ENCODE peak calls at places on chromosomes 2 and 18, in ten cellular contexts. W is CD8-positive, alpha-beta memory T cell; S is AG08396; J is naive B cell; T is D341Med; L is neural progenitor cell; Z is HuH-7; U is H9; I is foreskin fibroblast; A is germinal center. P is an unnamed sample.

GRCh38 chr2:63692002-63692606 is 103.3 kb downstream of the MDH1 start:
- DNase-seq in W (peak), S (peak), J (peak), T (peak), L (peak), Z (peak), U (no peak), I (peak), A (peak), P (peak)

GRCh38 chr2:219512524-219513216 is 1.6 kb upstream of the ASIC4 start:
- DNase-seq in W (no peak), S (no peak), J (no peak), T (no peak), L (peak), Z (no peak), U (no peak), I (no peak), A (no peak), P (no peak)

GRCh38 chr2:121272596-121272995 is 12.4 kb downstream of the TFCP2L1 start:
- DNase-seq in W (no peak), S (no peak), J (no peak), T (no peak), L (no peak), Z (no peak), U (no peak), I (no peak), A (no peak), P (no peak)

GRCh38 chr18:4831127-4831526 is 365.9 kb downstream of the AKAIN1 start:
- DNase-seq in W (no peak), S (no peak), J (no peak), T (no peak), L (no peak), Z (no peak), U (no peak), I (no peak), A (no peak), P (no peak)

GRCh38 chr2:142834003-142834402 is 43.5 kb upstream of the KYNU start:
- DNase-seq in W (no peak), S (no peak), J (no peak), T (no peak), L (no peak), Z (no peak), U (no peak), I (peak), A (no peak), P (no peak)

GRCh38 chr18:26771524-26771923 is 94.0 kb downstream of the AQP4 start:
- DNase-seq in W (no peak), S (no peak), J (no peak), T (peak), L (peak), Z (peak), U (peak), I (no peak), A (no peak), P (peak)

GRCh38 chr2:119637371-119637770 is 41.6 kb upstream of the TMEM177 start:
- DNase-seq in W (no peak), S (no peak), J (no peak), T (no peak), L (no peak), Z (no peak), U (no peak), I (no peak), A (no peak), P (no peak)

GRCh38 chr18:71398530-71398929 is 1109.7 kb downstream of the SOCS6 start:
- DNase-seq in W (no peak), S (no peak), J (no peak), T (no peak), L (peak), Z (no peak), U (peak), I (no peak), A (no peak), P (peak)

GRCh38 chr2:144402282-144402681 is 117.6 kb downstream of the ZEB2 start:
- DNase-seq in W (no peak), S (peak), J (no peak), T (no peak), L (no peak), Z (no peak), U (no peak), I (no peak), A (no peak), P (no peak)

GRCh38 chr2:46537624-46538023 is 58.3 kb downstream of the TMEM247 start:
- DNase-seq in W (no peak), S (no peak), J (no peak), T (no peak), L (no peak), Z (no peak), U (no peak), I (no peak), A (no peak), P (peak)

GRCh38 chr2:95313296-95314265 is 16.4 kb downstream of the KCNIP3 start:
- DNase-seq in W (no peak), S (no peak), J (no peak), T (no peak), L (no peak), Z (no peak), U (no peak), I (no peak), A (no peak), P (no peak)

GRCh38 chr2:25324905-25325592 is 16.7 kb downstream of the DNMT3A start:
- DNase-seq in W (no peak), S (peak), J (no peak), T (no peak), L (no peak), Z (no peak), U (no peak), I (peak), A (no peak), P (no peak)

GRCh38 chr2:55618649-55619055 is 1.2 kb upstream of the PPP4R3B start:
- DNase-seq in W (peak), S (peak), J (peak), T (peak), L (peak), Z (peak), U (peak), I (peak), A (peak), P (peak)

GRCh38 chr2:36544638-36545338 is 53.2 kb downstream of the FEZ2 start:
- DNase-seq in W (no peak), S (no peak), J (no peak), T (no peak), L (no peak), Z (no peak), U (no peak), I (no peak), A (no peak), P (no peak)

GRCh38 chr2:75021672-75022071 is 63.2 kb downstream of the POLE4 start:
- DNase-seq in W (no peak), S (peak), J (no peak), T (no peak), L (no peak), Z (peak), U (no peak), I (no peak), A (no peak), P (peak)

GRCh38 chr18:63604791-63605567 is 17.8 kb downstream of the SERPINB13 start:
- DNase-seq in W (no peak), S (no peak), J (no peak), T (no peak), L (no peak), Z (no peak), U (no peak), I (peak), A (no peak), P (no peak)

P was measured in hepatocyte.